ENCODE peak calls at places on chromosomes 6 and 20, in four cellular contexts. U, P, D and Q are unnamed samples.

GRCh38 chr6:131362070-131362469 is 211.0 kb upstream of the ARG1 start:
- DNase-seq in U (no peak), D (no peak), P (no peak), Q (peak; percentile 13)

GRCh38 chr6:136685540-136686108 is 106.7 kb downstream of the MAP3K5 start:
- DNase-seq in U (no peak), P (no peak), D (no peak), Q (no peak)

GRCh38 chr6:14177413-14178082 is 60.0 kb downstream of the CD83 start:
- DNase-seq in U (no peak), P (no peak), D (no peak), Q (no peak)

GRCh38 chr6:134826889-134827737 is 122.8 kb downstream of the ALDH8A1 start:
- DNase-seq in D (no peak), U (no peak), P (peak; percentile 92), Q (peak; percentile 100)

GRCh38 chr6:150395388-150396009 is 26.7 kb downstream of the IYD start:
- DNase-seq in P (no peak), U (peak; percentile 39), D (peak; percentile 93), Q (peak; percentile 65)

GRCh38 chr6:127952831-127953230 is 52.0 kb upstream of the THEMIS start:
- DNase-seq in P (no peak), U (no peak), D (no peak), Q (peak; percentile 46)

GRCh38 chr20:51424270-51425041 is 118.1 kb downstream of the NFATC2 start:
- DNase-seq in D (no peak), P (no peak), U (no peak), Q (no peak)

GRCh38 chr20:53227523-53227922 is 255.4 kb downstream of the TSHZ2 start:
- DNase-seq in P (no peak), D (no peak), U (no peak), Q (peak; percentile 38)

GRCh38 chr6:109372070-109372585 is 10.1 kb downstream of the CD164 start:
- DNase-seq in P (no peak), U (no peak), D (no peak), Q (no peak)

GRCh38 chr6:36873612-36874011 is 991 bp downstream of the PPIL1 start:
- DNase-seq in P (no peak), D (peak; percentile 33), U (no peak), Q (no peak)

GRCh38 chr6:1817033-1817761 is 207.5 kb downstream of the FOXC1 start:
- DNase-seq in D (no peak), U (no peak), P (no peak), Q (peak; percentile 59)

GRCh38 chr20:2817891-2818595 is 1.9 kb downstream of the TMEM239 start:
- DNase-seq in D (no peak), P (peak; percentile 60), U (no peak), Q (peak; percentile 23)

GRCh38 chr6:50637267-50637666 is 76.1 kb upstream of the TFAP2D start:
- DNase-seq in P (no peak), D (no peak), U (no peak), Q (no peak)

GRCh38 chr20:16475225-16475624 is 98.0 kb downstream of the KIF16B start:
- DNase-seq in U (no peak), D (peak; percentile 9), P (no peak), Q (peak; percentile 34)

GRCh38 chr6:151493495-151494234 is at the start of gene CCDC170:
- DNase-seq in P (no peak), U (peak; percentile 31), D (peak; percentile 75), Q (no peak)

GRCh38 chr6:142695016-142695415 is 250.0 kb downstream of the HIVEP2 start:
- DNase-seq in U (peak; percentile 22), P (no peak), D (no peak), Q (no peak)

GRCh38 chr6:35014786-35015185 is 125.7 kb downstream of the ANKS1A start:
- DNase-seq in D (no peak), U (no peak), P (no peak), Q (peak; percentile 74)

GRCh38 chr6:11702039-11702795 is 76.4 kb downstream of the ADTRP start:
- DNase-seq in D (no peak), U (no peak), P (no peak), Q (peak; percentile 54)

GRCh38 chr20:21102691-21103311 is 3.4 kb downstream of the LINC00237 start:
- DNase-seq in D (peak; percentile 81), P (no peak), U (peak; percentile 71), Q (peak; percentile 16)

GRCh38 chr20:41085606-41086005 is 51.7 kb upstream of the PLCG1 start:
- DNase-seq in D (no peak), P (no peak), U (no peak), Q (no peak)

GRCh38 chr6:132401941-132402275 is 633 bp upstream of the MOXD1 start:
- DNase-seq in P (no peak), D (peak; percentile 51), U (no peak), Q (no peak)

GRCh38 chr6:131208787-131209186 is 73.5 kb downstream of the AKAP7 start:
- DNase-seq in P (no peak), D (no peak), U (no peak), Q (no peak)

GRCh38 chr20:3658708-3659491 is 4.3 kb downstream of the GFRA4 start:
- DNase-seq in U (no peak), P (no peak), D (no peak), Q (no peak)

GRCh38 chr20:58542411-58543095 is 27.4 kb upstream of the APCDD1L start:
- DNase-seq in P (peak; percentile 28), D (no peak), U (no peak), Q (no peak)

GRCh38 chr6:138722425-138723371 is 50.9 kb upstream of the CCDC28A start:
- DNase-seq in U (no peak), D (no peak), P (no peak), Q (peak; percentile 16)

GRCh38 chr20:10376271-10377075 is 57.5 kb downstream of the MKKS start:
- DNase-seq in P (no peak), U (no peak), D (no peak), Q (peak; percentile 50)

GRCh38 chr6:149373511-149373910 is 26.6 kb upstream of the SUMO4 start:
- DNase-seq in P (no peak), U (no peak), D (no peak), Q (no peak)

GRCh38 chr6:89385156-89385667 is 26.9 kb downstream of the RRAGD start:
- DNase-seq in D (no peak), P (no peak), U (no peak), Q (no peak)

GRCh38 chr6:146770965-146771735 is 172.4 kb downstream of the ADGB start:
- DNase-seq in P (peak; percentile 70), D (no peak), U (no peak), Q (peak; percentile 51)

GRCh38 chr6:159831373-159831679 is 31.2 kb downstream of the PNLDC1 start:
- DNase-seq in U (no peak), D (no peak), P (no peak), Q (no peak)
- H3K4me3 ChIP-seq in U (no peak overlapping the region), D (no peak overlapping the region), P (no peak overlapping the region), Q (no peak overlapping the region)

DNA sequence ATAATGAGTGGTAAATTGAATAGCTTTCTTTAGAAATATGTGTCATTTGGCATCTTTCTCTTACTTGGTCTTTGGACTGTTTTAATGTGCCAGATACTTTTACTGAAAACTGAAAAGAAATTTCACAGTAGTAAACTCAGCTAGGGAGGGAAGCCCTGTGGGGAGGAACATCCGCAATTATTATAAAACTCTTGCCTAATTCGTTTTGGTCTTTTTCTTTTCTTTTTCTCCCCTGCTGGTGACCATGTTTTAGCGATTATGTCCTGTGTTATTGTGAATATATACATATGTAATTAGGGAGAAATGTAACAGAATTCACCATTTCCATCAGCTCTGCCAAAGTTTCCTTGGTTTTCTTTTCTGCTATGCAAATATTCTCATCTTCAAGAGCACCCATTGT is 1.7 kb downstream of the DOK5 start:
- DNase-seq in P (no peak), U (no peak), D (no peak), Q (no peak)
- H3K4me3 ChIP-seq in P (peak overlapping the region; percentile 59), U (no peak overlapping the region), D (peak overlapping the region; percentile 94), Q (peak overlapping the region; percentile 6)

DNA sequence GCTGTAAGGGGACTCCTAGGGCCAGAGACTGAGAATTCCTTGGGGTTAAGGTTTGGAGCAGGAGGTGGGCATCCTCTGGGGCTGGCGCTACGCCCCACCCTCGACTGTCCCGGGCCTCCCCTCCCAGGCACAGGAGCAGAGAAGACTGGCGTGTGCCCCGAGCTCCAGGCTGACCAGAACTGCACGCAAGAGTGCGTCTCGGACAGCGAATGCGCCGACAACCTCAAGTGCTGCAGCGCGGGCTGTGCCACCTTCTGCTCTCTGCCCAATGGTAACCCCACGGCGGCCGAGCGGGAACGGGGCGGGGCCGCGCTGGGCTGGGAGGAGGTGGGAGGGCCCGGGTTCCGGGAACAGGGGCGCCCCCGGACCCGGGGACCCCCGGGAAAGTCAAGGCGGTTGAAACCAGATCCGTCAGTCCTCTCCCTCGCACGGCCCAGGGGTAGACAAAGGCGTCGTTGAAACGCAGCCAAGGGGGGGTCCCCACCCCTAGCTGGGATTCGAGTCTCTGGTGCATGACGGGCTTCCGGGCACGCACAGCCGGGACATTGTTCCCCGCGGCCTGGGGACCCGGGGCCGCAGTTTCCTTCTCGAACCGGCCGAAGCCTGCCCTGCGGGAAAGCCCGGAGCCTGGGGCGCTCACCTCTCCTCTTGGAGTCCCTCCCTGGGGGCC is 844 bp downstream of the WFDC2 start:
- DNase-seq in P (no peak), D (peak; percentile 68), U (peak; percentile 82), Q (no peak)
- H3K4me3 ChIP-seq in P (peak overlapping the region; percentile 27), D (peak overlapping the region; percentile 85), U (no peak overlapping the region), Q (peak overlapping the region; percentile 34)

GRCh38 chr6:45676376-45676775 is 298.6 kb upstream of the SUPT3H start:
- DNase-seq in D (no peak), U (no peak), P (no peak), Q (no peak)

GRCh38 chr6:45675634-45676033 is 297.9 kb upstream of the SUPT3H start:
- DNase-seq in U (no peak), P (no peak), D (no peak), Q (no peak)

GRCh38 chr6:45678063-45678620 is 300.4 kb upstream of the SUPT3H start:
- DNase-seq in D (no peak), P (no peak), U (no peak), Q (no peak)

GRCh38 chr6:45679163-45679562 is 301.4 kb upstream of the SUPT3H start:
- DNase-seq in U (no peak), P (no peak), D (no peak), Q (no peak)

GRCh38 chr6:45677381-45677992 is 299.8 kb upstream of the SUPT3H start:
- DNase-seq in P (no peak), U (peak; percentile 46), D (no peak), Q (peak; percentile 44)
- H3K4me3 ChIP-seq in P (no peak overlapping the region), U (no peak overlapping the region), D (no peak overlapping the region), Q (no peak overlapping the region)

GRCh38 chr6:158942349-158942748 is 57.7 kb downstream of the RSPH3 start:
- DNase-seq in P (no peak), U (no peak), D (no peak), Q (no peak)

GRCh38 chr6:158941246-158941645 is 58.8 kb downstream of the RSPH3 start:
- DNase-seq in P (no peak), D (no peak), U (no peak), Q (no peak)

GRCh38 chr6:158939255-158940170 is 60.5 kb downstream of the RSPH3 start:
- DNase-seq in P (no peak), D (peak; percentile 65), U (peak; percentile 72), Q (no peak)

GRCh38 chr6:158938220-158938619 is 61.8 kb downstream of the RSPH3 start:
- DNase-seq in U (no peak), D (peak; percentile 33), P (no peak), Q (no peak)

DNA sequence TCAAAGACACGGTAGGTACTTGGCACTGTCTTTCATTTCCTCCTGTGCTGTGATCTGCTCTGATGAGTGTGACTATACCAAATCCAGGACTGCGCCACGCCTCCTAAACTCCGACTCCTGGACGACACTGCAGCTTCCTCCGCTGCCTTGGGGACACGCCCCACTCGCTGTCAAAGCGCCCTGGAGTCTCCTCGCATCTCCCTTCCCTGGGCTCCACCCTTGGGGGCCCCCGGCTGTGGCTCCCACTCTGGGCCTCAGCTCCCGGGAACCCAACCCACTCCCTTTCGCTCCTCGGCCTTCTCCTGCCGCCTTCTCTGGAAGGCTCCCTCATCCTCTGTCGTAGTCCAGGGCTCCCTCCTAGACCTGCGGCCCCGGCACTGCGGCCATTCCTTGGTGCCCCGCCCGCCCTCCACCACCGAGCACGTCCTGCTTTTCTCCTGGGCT is 61.2 kb downstream of the RSPH3 start:
- DNase-seq in P (no peak), D (peak; percentile 64), U (peak; percentile 84), Q (peak; percentile 28)
- H3K4me3 ChIP-seq in P (no peak overlapping the region), D (peak overlapping the region; percentile 60), U (no peak overlapping the region), Q (peak overlapping the region; percentile 45)